ENCODE peak calls at places on chromosomes 11 and 22, in four cellular contexts. A is WTC11, C is SK-N-SH, T is GM12878. W is an unnamed sample.

GRCh38 chr11:79092791-79093313 is 348.0 kb downstream of the TENM4 start:
- DNase-seq in A (no peak), C (no peak), T (no peak), W (no peak)

GRCh38 chr22:37636186-37636948 is 3.1 kb upstream of the SH3BP1 start:
- DNase-seq in A (no peak), C (no peak), T (no peak), W (no peak)

GRCh38 chr11:35752115-35752514 is 89.5 kb downstream of the TRIM44 start:
- DNase-seq in A (no peak), C (no peak), T (no peak), W (no peak)

GRCh38 chr22:49959782-49960158 is 802 bp upstream of the PIM3 start:
- DNase-seq in A (no peak), C (peak), T (no peak), W (no peak)

GRCh38 chr22:25911243-25911972 is 169.4 kb downstream of the MYO18B start:
- DNase-seq in A (no peak), C (no peak), T (no peak), W (no peak)

GRCh38 chr11:103800406-103801114 is 235.9 kb upstream of the DDI1 start:
- DNase-seq in A (peak), C (no peak), T (no peak), W (no peak)

GRCh38 chr11:72013765-72014711 is 15.3 kb downstream of the IL18BP start:
- DNase-seq in A (no peak), C (no peak), T (no peak), W (no peak)

GRCh38 chr11:44978961-44979331 is 28.3 kb upstream of the TP53I11 start:
- DNase-seq in A (no peak), C (no peak), T (no peak), W (no peak)

GRCh38 chr11:122755409-122755808 is 82.9 kb upstream of the CRTAM start:
- DNase-seq in A (no peak), C (peak), T (no peak), W (peak)

GRCh38 chr22:49093192-49093880 is 734.3 kb downstream of the BRD1 start:
- DNase-seq in A (no peak), C (no peak), T (no peak), W (no peak)

GRCh38 chr22:41280065-41280464 is 5.9 kb downstream of the RANGAP1 start:
- DNase-seq in A (no peak), C (no peak), T (no peak), W (no peak)

GRCh38 chr11:43681543-43681942 is 1.0 kb downstream of the HSD17B12 start:
- DNase-seq in A (no peak), C (no peak), T (no peak), W (no peak)

GRCh38 chr11:2647167-2647566 is 52.6 kb downstream of the KCNQ1OT1 start:
- DNase-seq in A (no peak), C (no peak), T (no peak), W (no peak)

GRCh38 chr11:120698918-120699317 is 187.4 kb downstream of the GRIK4 start:
- DNase-seq in A (no peak), C (no peak), T (no peak), W (no peak)

GRCh38 chr11:11584446-11584810 is 37.4 kb downstream of the GALNT18 start:
- DNase-seq in A (no peak), C (no peak), T (no peak), W (no peak)

GRCh38 chr11:47399860-47400812 is 8.3 kb upstream of the SLC39A13 start:
- DNase-seq in A (peak), C (peak), T (no peak), W (peak)
- TF ChIP-seq USF1 in A (no peak), C (no peak), T (no peak), W (no peak)

GRCh38 chr11:129853508-129854228 is 38.0 kb downstream of the TMEM45B start:
- DNase-seq in A (no peak), C (peak), T (no peak), W (peak)
- TF ChIP-seq USF1 in A (no peak), C (no peak), T (no peak), W (no peak)

GRCh38 chr11:102488208-102488607 is 35.6 kb upstream of the TMEM123 start:
- DNase-seq in A (no peak), C (no peak), T (no peak), W (no peak)
- TF ChIP-seq USF1 in A (no peak), C (no peak), T (no peak), W (no peak)

GRCh38 chr11:47961383-47961782 is 19.0 kb upstream of the PTPRJ start:
- DNase-seq in A (no peak), C (no peak), T (no peak), W (no peak)
- TF ChIP-seq USF1 in A (no peak), C (no peak), T (no peak), W (no peak)